ENCODE peak calls at places on chromosomes 2 and 18, in ten cellular contexts. U is fibroblast of the aortic adventitia; W is midbrain; L is activated gamma-delta T cell treated with anti-CD3 and anti-CD28 coated beads, Interleukin-2, amount 50 U/mL, for 16 hours; J is HCT116; O is stimulated activated CD4-positive, alpha-beta T cell treated with anti-CD3 and anti-CD28 coated beads, Interleukin-2, amount 100 ng/mL, for 24 hours; R is astrocyte of the spinal cord; C is Jurkat, Clone E6-1; V is AG09319; Q is stimulated activated naive CD8-positive, alpha-beta T cell treated with anti-CD3 and anti-CD28 coated beads, Interleukin-15, Interleukin-2, amounts not matched to agents 100 U/mL and 50 U/mL, for 24 hours. S is an unnamed sample.
A peak's percentile ranks its signal among the peaks of the same experiment; 100 is the strongest.

GRCh38 chr2:240339411-240340360 is 95.8 kb upstream of the GPC1 start:
- DNase-seq in U (no peak), W (peak; percentile 85), L (no peak), J (no peak), O (no peak), R (no peak), C (no peak), V (no peak), Q (no peak), S (no peak)

GRCh38 chr18:21484851-21485636 is 115.5 kb downstream of the ESCO1 start:
- DNase-seq in U (peak; percentile 16), W (no peak), L (no peak), J (no peak), O (no peak), R (peak; percentile 34), C (no peak), V (no peak), Q (no peak), S (no peak)

GRCh38 chr2:149661844-149662243 is 74.3 kb upstream of the MMADHC start:
- DNase-seq in U (peak; percentile 87), W (no peak), L (no peak), J (no peak), O (no peak), R (peak; percentile 74), C (no peak), V (peak; percentile 11), Q (no peak), S (no peak)

GRCh38 chr18:2914844-2915243 is 68.0 kb downstream of the EMILIN2 start:
- DNase-seq in U (no peak), W (no peak), L (no peak), J (no peak), O (no peak), R (no peak), C (no peak), V (no peak), Q (no peak), S (no peak)

GRCh38 chr2:240885566-240885965 is 10.4 kb downstream of the MAB21L4 start:
- DNase-seq in U (no peak), W (no peak), L (no peak), J (no peak), O (no peak), R (no peak), C (no peak), V (no peak), Q (no peak), S (no peak)

GRCh38 chr2:191382801-191383200 is 137.6 kb downstream of the MYO1B start:
- DNase-seq in U (no peak), W (no peak), L (no peak), J (no peak), O (no peak), R (peak; percentile 43), C (no peak), V (peak; percentile 66), Q (no peak), S (no peak)

GRCh38 chr2:36456227-36456788 is 100.7 kb downstream of the CRIM1 start:
- DNase-seq in U (peak; percentile 81), W (no peak), L (no peak), J (no peak), O (no peak), R (peak; percentile 70), C (no peak), V (peak; percentile 52), Q (no peak), S (no peak)

GRCh38 chr2:236859896-236860295 is 225.8 kb upstream of the COPS8 start:
- DNase-seq in U (no peak), W (no peak), L (no peak), J (no peak), O (no peak), R (no peak), C (no peak), V (no peak), Q (no peak), S (no peak)

GRCh38 chr2:83817511-83817910 is 641.6 kb downstream of the SUCLG1 start:
- DNase-seq in U (peak; percentile 0), W (no peak), L (no peak), J (peak; percentile 3), O (no peak), R (no peak), C (peak; percentile 15), V (no peak), Q (no peak), S (no peak)

GRCh38 chr2:101710690-101711318 is 13.3 kb downstream of the MAP4K4 start:
- DNase-seq in U (no peak), W (no peak), L (no peak), J (no peak), O (no peak), R (no peak), C (no peak), V (no peak), Q (no peak), S (no peak)

GRCh38 chr2:74552914-74553811 is 579 bp downstream of the LOXL3 start:
- DNase-seq in U (no peak), W (no peak), L (no peak), J (no peak), O (no peak), R (no peak), C (no peak), V (no peak), Q (no peak), S (no peak)

GRCh38 chr2:96163768-96164429 is 18.7 kb upstream of the DUSP2 start:
- DNase-seq in U (no peak), W (no peak), L (peak; percentile 78), J (no peak), O (peak; percentile 82), R (no peak), C (peak; percentile 90), V (no peak), Q (peak; percentile 91), S (no peak)

GRCh38 chr18:70073442-70073841 is 125.8 kb upstream of the CD226 start:
- DNase-seq in U (no peak), W (no peak), L (no peak), J (no peak), O (no peak), R (no peak), C (no peak), V (no peak), Q (no peak), S (no peak)

GRCh38 chr2:119218478-119219064 is 5.1 kb upstream of the STEAP3 start:
- DNase-seq in U (peak; percentile 61), W (no peak), L (no peak), J (peak; percentile 40), O (no peak), R (peak; percentile 68), C (peak; percentile 20), V (peak; percentile 34), Q (no peak), S (no peak)

GRCh38 chr2:1769703-1770422 is 25.5 kb upstream of the PXDN start:
- DNase-seq in U (peak; percentile 59), W (peak; percentile 16), L (peak; percentile 47), J (peak; percentile 71), O (peak; percentile 49), R (peak; percentile 62), C (peak; percentile 69), V (no peak), Q (peak; percentile 68), S (no peak)

GRCh38 chr2:241885701-241886643 is 16.4 kb downstream of the RTP5 start:
- DNase-seq in U (no peak), W (no peak), L (no peak), J (no peak), O (no peak), R (no peak), C (peak; percentile 82), V (no peak), Q (no peak), S (no peak)

GRCh38 chr18:39341106-39341505 is 1775.5 kb upstream of the CELF4 start:
- DNase-seq in U (no peak), W (no peak), L (no peak), J (no peak), O (no peak), R (no peak), C (no peak), V (no peak), Q (no peak), S (no peak)

GRCh38 chr2:240507060-240507777 is 50.6 kb downstream of the ANKMY1 start:
- DNase-seq in U (no peak), W (no peak), L (no peak), J (no peak), O (no peak), R (no peak), C (no peak), V (no peak), Q (no peak), S (no peak)

S was measured in CMK.